ENCODE peak calls at places on chromosomes 3 and 15, in five cellular contexts. B, T, G, O and N are unnamed samples.

GRCh38 chr3:50450135-50450911 is 53.1 kb downstream of the CACNA2D2 start:
- DNase-seq in B (no peak), T (no peak), G (peak; percentile 67), O (peak; percentile 46), N (no peak)

GRCh38 chr3:56410576-56410975 is 57.7 kb downstream of the ERC2 start:
- DNase-seq in B (no peak), T (no peak), G (no peak), O (no peak), N (no peak)

GRCh38 chr3:69162205-69162980 is 40.0 kb upstream of the LMOD3 start:
- DNase-seq in B (no peak), T (no peak), G (no peak), O (no peak), N (no peak)

GRCh38 chr3:53062905-53063304 is 17.0 kb upstream of the SFMBT1 start:
- DNase-seq in B (no peak), T (no peak), G (no peak), O (no peak), N (no peak)

GRCh38 chr15:45133561-45133920 is 3.7 kb downstream of the DUOX1 start:
- DNase-seq in B (no peak), T (no peak), G (no peak), O (no peak), N (no peak)

GRCh38 chr3:8767667-8768363 is 1.6 kb downstream of the OXTR start:
- DNase-seq in B (no peak), T (no peak), G (no peak), O (no peak), N (no peak)

GRCh38 chr3:184485256-184485655 is 76.3 kb upstream of the EPHB3 start:
- DNase-seq in B (no peak), T (no peak), G (no peak), O (no peak), N (no peak)

GRCh38 chr3:119359476-119359998 is 65.4 kb downstream of the ARHGAP31 start:
- DNase-seq in B (no peak), T (no peak), G (no peak), O (no peak), N (no peak)

GRCh38 chr3:178384302-178384939 is 151.8 kb upstream of the KCNMB2 start:
- DNase-seq in B (peak; percentile 22), T (no peak), G (no peak), O (no peak), N (no peak)

GRCh38 chr3:188241883-188242282 is 87.9 kb downstream of the LPP start:
- DNase-seq in B (no peak), T (no peak), G (no peak), O (no peak), N (no peak)

GRCh38 chr3:180177255-180177654 is 140.5 kb upstream of the PEX5L start:
- DNase-seq in B (no peak), T (no peak), G (no peak), O (no peak), N (no peak)

GRCh38 chr15:77599899-77600298 is 32.8 kb downstream of the LINGO1 start:
- DNase-seq in B (peak; percentile 26), T (no peak), G (peak; percentile 81), O (peak; percentile 97), N (peak; percentile 78)